ENCODE peak calls at places on chromosomes 6 and 20, in nine cellular contexts. C is heart left ventricle; D is CD8-positive, alpha-beta T cell; T is CD4-positive, alpha-beta memory T cell; W is IMR-90; F is endodermal cell; M is BE2C; U is kidney; Y is fibroblast of lung. P is an unnamed sample.

GRCh38 chr20:41531876-41532275 is 86.3 kb downstream of the CHD6 start:
- DNase-seq in C (no peak), D (no peak), T (no peak), W (peak), F (no peak), M (no peak), U (no peak), Y (no peak), P (peak)

GRCh38 chr6:47187883-47188587 is 121.7 kb downstream of the TNFRSF21 start:
- DNase-seq in C (no peak), D (no peak), T (no peak), W (peak), F (no peak), M (no peak), U (no peak), Y (peak), P (peak)

GRCh38 chr6:44470106-44470446 is 82.6 kb downstream of the CDC5L start:
- DNase-seq in C (no peak), D (no peak), T (no peak), W (no peak), F (no peak), M (no peak), U (no peak), Y (no peak), P (no peak)

GRCh38 chr6:52513464-52513863 is 63.4 kb downstream of the TRAM2 start:
- DNase-seq in C (no peak), D (no peak), T (no peak), W (no peak), F (peak), M (peak), U (no peak), Y (no peak), P (no peak)

GRCh38 chr6:112004397-112005341 is 49.2 kb upstream of the CCN6 start:
- DNase-seq in C (peak), D (no peak), T (no peak), W (no peak), F (no peak), M (no peak), U (no peak), Y (no peak), P (peak)

GRCh38 chr6:142872376-142872775 is 72.6 kb downstream of the HIVEP2 start:
- DNase-seq in C (no peak), D (no peak), T (no peak), W (peak), F (no peak), M (no peak), U (no peak), Y (peak), P (no peak)

GRCh38 chr6:23659125-23659524 is 466.9 kb upstream of the NRSN1 start:
- DNase-seq in C (no peak), D (no peak), T (no peak), W (peak), F (peak), M (peak), U (no peak), Y (peak), P (peak)

GRCh38 chr20:36313936-36314335 is 7.8 kb downstream of the DLGAP4 start:
- DNase-seq in C (peak), D (no peak), T (no peak), W (no peak), F (peak), M (no peak), U (no peak), Y (no peak), P (no peak)

GRCh38 chr20:62466806-62467537 is 8.8 kb downstream of the GATA5 start:
- DNase-seq in C (no peak), D (no peak), T (no peak), W (no peak), F (no peak), M (no peak), U (no peak), Y (no peak), P (no peak)

GRCh38 chr6:14620522-14620921 is 502.9 kb downstream of the CD83 start:
- DNase-seq in C (no peak), D (no peak), T (no peak), W (no peak), F (no peak), M (no peak), U (no peak), Y (no peak), P (no peak)

GRCh38 chr6:161245363-161245762 is 28.5 kb downstream of the AGPAT4 start:
- DNase-seq in C (no peak), D (no peak), T (no peak), W (no peak), F (no peak), M (no peak), U (no peak), Y (no peak), P (no peak)

GRCh38 chr20:3452127-3452526 is 18.7 kb upstream of the ATRN start:
- DNase-seq in C (no peak), D (no peak), T (no peak), W (no peak), F (no peak), M (no peak), U (no peak), Y (no peak), P (no peak)

GRCh38 chr20:5864428-5864827 is 85.9 kb downstream of the TRMT6 start:
- DNase-seq in C (no peak), D (no peak), T (no peak), W (no peak), F (no peak), M (no peak), U (no peak), Y (no peak), P (no peak)

GRCh38 chr20:22944062-22944461 is 91.0 kb upstream of the SSTR4 start:
- DNase-seq in C (no peak), D (no peak), T (no peak), W (no peak), F (no peak), M (no peak), U (no peak), Y (no peak), P (peak)

GRCh38 chr6:40328376-40328987 is 258.7 kb downstream of the LRFN2 start:
- DNase-seq in C (no peak), D (peak), T (peak), W (no peak), F (peak), M (peak), U (no peak), Y (no peak), P (no peak)

GRCh38 chr20:61531553-61532345 is 279.7 kb downstream of the CDH4 start:
- DNase-seq in C (no peak), D (no peak), T (no peak), W (peak), F (no peak), M (no peak), U (peak), Y (peak), P (no peak)

GRCh38 chr6:125858427-125859320 is 67.9 kb downstream of the NCOA7 start:
- DNase-seq in C (peak), D (no peak), T (peak), W (peak), F (peak), M (peak), U (no peak), Y (peak), P (peak)

GRCh38 chr6:20575691-20576451 is 41.6 kb downstream of the CDKAL1 start:
- DNase-seq in C (no peak), D (no peak), T (no peak), W (no peak), F (no peak), M (no peak), U (no peak), Y (no peak), P (no peak)

GRCh38 chr6:133891814-133892443 is 3.0 kb downstream of the TCF21 start:
- DNase-seq in C (no peak), D (no peak), T (no peak), W (no peak), F (no peak), M (no peak), U (no peak), Y (no peak), P (no peak)
- H3K4me3 ChIP-seq in C (peak), D (no peak), T (no peak), W (peak), F (peak), M (no peak), U (peak), Y (peak), P (peak)

GRCh38 chr6:98841589-98842488 is 7.5 kb downstream of the POU3F2 start:
- DNase-seq in C (no peak), D (no peak), T (no peak), W (no peak), F (no peak), M (no peak), U (no peak), Y (no peak), P (no peak)
- H3K4me3 ChIP-seq in C (no peak), D (no peak), T (no peak), W (no peak), F (peak), M (no peak), U (no peak), Y (no peak), P (no peak)

GRCh38 chr20:13042458-13042794 is 33.7 kb downstream of the SPTLC3 start:
- DNase-seq in C (no peak), D (no peak), T (no peak), W (no peak), F (no peak), M (no peak), U (no peak), Y (no peak), P (no peak)
- H3K4me3 ChIP-seq in C (no peak), D (no peak), T (no peak), W (no peak), F (no peak), M (no peak), U (no peak), Y (no peak), P (no peak)

GRCh38 chr20:46006031-46006430 is 2.7 kb upstream of the MMP9 start:
- DNase-seq in C (no peak), D (no peak), T (no peak), W (no peak), F (no peak), M (no peak), U (no peak), Y (no peak), P (no peak)

GRCh38 chr20:46007671-46008070 is 1.0 kb upstream of the MMP9 start:
- DNase-seq in C (no peak), D (no peak), T (no peak), W (no peak), F (no peak), M (no peak), U (no peak), Y (no peak), P (no peak)

GRCh38 chr20:46004187-46004586 is 4.5 kb upstream of the MMP9 start:
- DNase-seq in C (no peak), D (no peak), T (no peak), W (no peak), F (no peak), M (no peak), U (no peak), Y (no peak), P (no peak)

GRCh38 chr20:46006964-46007363 is 1.7 kb upstream of the MMP9 start:
- DNase-seq in C (no peak), D (no peak), T (no peak), W (no peak), F (no peak), M (no peak), U (no peak), Y (no peak), P (no peak)

GRCh38 chr20:46004813-46005505 is 3.7 kb upstream of the MMP9 start:
- DNase-seq in C (peak), D (no peak), T (peak), W (no peak), F (peak), M (no peak), U (no peak), Y (no peak), P (no peak)
- H3K4me3 ChIP-seq in C (no peak), D (peak), T (no peak), W (no peak), F (no peak), M (no peak), U (no peak), Y (no peak), P (no peak)

DNA sequence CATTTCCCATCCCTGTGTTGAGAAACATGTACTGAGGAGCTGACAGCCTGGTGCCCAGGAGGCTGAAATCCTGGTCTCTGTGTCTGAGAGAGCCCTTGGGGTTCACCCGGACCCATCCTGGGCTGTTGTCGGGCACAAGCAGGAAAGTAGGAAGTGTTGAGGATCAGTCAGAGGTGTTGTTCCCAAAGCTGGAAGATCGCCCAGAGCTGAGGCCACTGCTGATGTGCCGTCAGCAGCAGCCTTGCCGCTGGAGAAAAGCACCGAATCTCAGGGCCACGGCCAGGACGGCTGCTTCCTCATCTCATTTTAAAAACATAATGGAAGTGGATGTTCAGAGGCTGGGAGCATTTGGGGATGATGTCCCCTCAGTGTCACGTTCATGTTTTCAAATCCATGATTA is 218.5 kb downstream of the UST start:
- DNase-seq in C (peak), D (no peak), T (no peak), W (no peak), F (no peak), M (no peak), U (no peak), Y (no peak), P (no peak)
- H3K4me3 ChIP-seq in C (no peak), D (no peak), T (no peak), W (no peak), F (no peak), M (no peak), U (no peak), Y (no peak), P (no peak)

GRCh38 chr6:154615483-154616025 is 105.1 kb upstream of the CNKSR3 start:
- DNase-seq in C (peak), D (no peak), T (no peak), W (peak), F (peak), M (peak), U (peak), Y (peak), P (peak)
- H3K4me3 ChIP-seq in C (no peak), D (no peak), T (no peak), W (no peak), F (no peak), M (peak), U (peak), Y (no peak), P (no peak)

P was measured in adipocyte.